ENCODE peak calls at places on chromosomes 7 and 10, in four cellular contexts. Z is CD8-positive, alpha-beta memory T cell; S is naive thymus-derived CD4-positive, alpha-beta T cell; B is small intestine. X is an unnamed sample.

GRCh38 chr10:102796407-102797176 is 40.6 kb downstream of the CYP17A1 start:
- DNase-seq in Z (peak; percentile 56), S (peak; percentile 9), B (no peak), X (no peak)

GRCh38 chr7:148385009-148385682 is 205.4 kb upstream of the C7orf33 start:
- DNase-seq in Z (no peak), S (no peak), B (no peak), X (no peak)

GRCh38 chr7:22582860-22583640 is 83.1 kb upstream of the STEAP1B start:
- DNase-seq in Z (no peak), S (no peak), B (peak; percentile 77), X (no peak)

GRCh38 chr10:2933924-2934323 is 133.4 kb upstream of the PFKP start:
- DNase-seq in Z (no peak), S (no peak), B (no peak), X (no peak)

GRCh38 chr7:92785923-92786322 is 50.5 kb downstream of the CDK6 start:
- DNase-seq in Z (no peak), S (no peak), B (no peak), X (no peak)

GRCh38 chr7:2594599-2594998 is 35.8 kb downstream of the IQCE start:
- DNase-seq in Z (no peak), S (no peak), B (no peak), X (no peak)

GRCh38 chr10:50513956-50514355 is 109.8 kb downstream of the SGMS1 start:
- DNase-seq in Z (no peak), S (no peak), B (no peak), X (no peak)

GRCh38 chr10:106711313-106711906 is 453.1 kb downstream of the SORCS1 start:
- DNase-seq in Z (no peak), S (no peak), B (peak; percentile 15), X (peak; percentile 60)

GRCh38 chr7:151351967-151352366 is 10.4 kb downstream of the NUB1 start:
- DNase-seq in Z (peak; percentile 79), S (peak; percentile 77), B (peak; percentile 43), X (peak; percentile 96)

GRCh38 chr7:47197508-47197907 is 384.4 kb downstream of the TNS3 start:
- DNase-seq in Z (no peak), S (no peak), B (no peak), X (no peak)

GRCh38 chr10:86663046-86663345 is 5.3 kb upstream of the LDB3 start:
- DNase-seq in Z (no peak), S (no peak), B (no peak), X (no peak)

GRCh38 chr7:104045183-104045582 is 55.7 kb upstream of the RELN start:
- DNase-seq in Z (no peak), S (no peak), B (no peak), X (no peak)

GRCh38 chr7:37446371-37446770 is 2.3 kb downstream of the ELMO1 start:
- DNase-seq in Z (no peak), S (no peak), B (no peak), X (no peak)

GRCh38 chr10:124535731-124536495 is 74.3 kb downstream of the LHPP start:
- DNase-seq in Z (no peak), S (no peak), B (no peak), X (no peak)

GRCh38 chr10:119348106-119348505 is 140.7 kb downstream of the GRK5 start:
- DNase-seq in Z (no peak), S (no peak), B (no peak), X (no peak)

GRCh38 chr7:24851791-24852190 is 94.5 kb upstream of the GSDME start:
- DNase-seq in Z (no peak), S (no peak), B (no peak), X (peak; percentile 15)

GRCh38 chr10:102775973-102776669 is 32.4 kb downstream of the WBP1L start:
- DNase-seq in Z (no peak), S (peak; percentile 48), B (no peak), X (peak; percentile 82)

GRCh38 chr10:46520381-46520780 is 36.1 kb downstream of the GPRIN2 start:
- DNase-seq in Z (peak; percentile 47), S (no peak), B (no peak), X (no peak)

GRCh38 chr7:30285067-30285530 is 702 bp downstream of the ZNRF2 start:
- DNase-seq in Z (peak; percentile 58), S (no peak), B (peak; percentile 52), X (no peak)

GRCh38 chr7:151632750-151633515 is 113.2 kb upstream of the RHEB start:
- DNase-seq in Z (peak; percentile 71), S (peak; percentile 60), B (peak; percentile 70), X (no peak)

GRCh38 chr10:69936091-69936490 is 116.6 kb upstream of the MACROH2A2 start:
- DNase-seq in Z (no peak), S (no peak), B (no peak), X (no peak)

GRCh38 chr10:11535376-11535959 is 76.0 kb downstream of the USP6NL start:
- DNase-seq in Z (no peak), S (no peak), B (no peak), X (no peak)

GRCh38 chr7:55144333-55144954 is 125.6 kb downstream of the EGFR start:
- DNase-seq in Z (no peak), S (no peak), B (no peak), X (peak; percentile 14)

GRCh38 chr10:113849140-113849803 is 4.6 kb downstream of the DCLRE1A start:
- DNase-seq in Z (no peak), S (no peak), B (no peak), X (no peak)

GRCh38 chr10:361203-362135 is 226.2 kb downstream of the ZMYND11 start:
- DNase-seq in Z (no peak), S (no peak), B (no peak), X (no peak)

GRCh38 chr10:70866424-70866823 is 21.9 kb downstream of the PCBD1 start:
- DNase-seq in Z (no peak), S (no peak), B (no peak), X (no peak)

GRCh38 chr10:11547111-11547625 is 64.3 kb downstream of the USP6NL start:
- DNase-seq in Z (no peak), S (no peak), B (no peak), X (no peak)

GRCh38 chr10:90227259-90227658 is 525.9 kb downstream of the KIF20B start:
- DNase-seq in Z (no peak), S (no peak), B (no peak), X (peak; percentile 85)

GRCh38 chr7:11701829-11702560 is 130.0 kb downstream of the THSD7A start:
- DNase-seq in Z (no peak), S (no peak), B (no peak), X (no peak)

GRCh38 chr7:142770720-142771352 is at the start of gene PRSS2:
- DNase-seq in Z (no peak), S (no peak), B (no peak), X (no peak)

GRCh38 chr7:67809586-67809985 is 813.0 kb downstream of the TYW1 start:
- DNase-seq in Z (no peak), S (no peak), B (no peak), X (no peak)

GRCh38 chr7:152344253-152344652 is 91.5 kb downstream of the KMT2C start:
- DNase-seq in Z (no peak), S (no peak), B (no peak), X (no peak)

GRCh38 chr10:129972145-129972965 is 8.3 kb upstream of the EBF3 start:
- DNase-seq in Z (no peak), S (no peak), B (no peak), X (no peak)

GRCh38 chr10:99433378-99434020 is 3.1 kb upstream of the GOT1 start:
- DNase-seq in Z (no peak), S (no peak), B (peak; percentile 23), X (no peak)

GRCh38 chr7:2805213-2806003 is 38.7 kb downstream of the GNA12 start:
- DNase-seq in Z (no peak), S (no peak), B (no peak), X (no peak)

GRCh38 chr7:118946283-118946682 is 721.8 kb downstream of the ANKRD7 start:
- DNase-seq in Z (no peak), S (no peak), B (no peak), X (no peak)

GRCh38 chr10:132496360-132497082 is 41.1 kb upstream of the INPP5A start:
- DNase-seq in Z (no peak), S (no peak), B (no peak), X (no peak)
- H3K4me3 ChIP-seq in Z (no peak overlapping the region), S (no peak overlapping the region), B (no peak overlapping the region), X (no peak overlapping the region)

GRCh38 chr7:35605760-35606159 is 89.2 kb downstream of the HERPUD2 start:
- DNase-seq in Z (no peak), S (no peak), B (no peak), X (no peak)
- H3K4me3 ChIP-seq in Z (no peak overlapping the region), S (no peak overlapping the region), B (no peak overlapping the region), X (no peak overlapping the region)

GRCh38 chr10:95759233-95759826 is 3.4 kb downstream of the ENTPD1 start:
- DNase-seq in Z (no peak), S (no peak), B (no peak), X (no peak)

GRCh38 chr10:95755511-95756004 is 405 bp upstream of the ENTPD1 start:
- DNase-seq in Z (no peak), S (no peak), B (peak; percentile 78), X (no peak)

GRCh38 chr10:95758351-95759025 is 2.5 kb downstream of the ENTPD1 start:
- DNase-seq in Z (no peak), S (no peak), B (no peak), X (no peak)

GRCh38 chr10:95756796-95757657 is 1.1 kb downstream of the ENTPD1 start:
- DNase-seq in Z (no peak), S (no peak), B (no peak), X (no peak)

GRCh38 chr10:95756061-95756751 is at the start of gene ENTPD1:
- DNase-seq in Z (no peak), S (no peak), B (no peak), X (no peak)
- H3K4me3 ChIP-seq in Z (no peak within 1 kb of the TSS), S (no peak within 1 kb of the TSS), B (peak within 1 kb of the TSS; percentile 33), X (no peak within 1 kb of the TSS)

GRCh38 chr10:79140906-79141305 is 72.1 kb downstream of the ZMIZ1 start:
- DNase-seq in Z (no peak), S (no peak), B (no peak), X (no peak)

GRCh38 chr10:79138449-79139123 is 69.8 kb downstream of the ZMIZ1 start:
- DNase-seq in Z (no peak), S (no peak), B (no peak), X (no peak)

GRCh38 chr10:79140083-79140793 is 71.5 kb downstream of the ZMIZ1 start:
- DNase-seq in Z (no peak), S (no peak), B (no peak), X (no peak)

GRCh38 chr10:79137826-79138225 is 69.1 kb downstream of the ZMIZ1 start:
- DNase-seq in Z (peak; percentile 58), S (no peak), B (no peak), X (peak; percentile 95)

GRCh38 chr10:79139124-79139835 is 70.5 kb downstream of the ZMIZ1 start:
- DNase-seq in Z (no peak), S (no peak), B (no peak), X (no peak)
- H3K4me3 ChIP-seq in Z (no peak overlapping the region), S (no peak overlapping the region), B (no peak overlapping the region), X (no peak overlapping the region)

GRCh38 chr7:101363196-101363733 is 590 bp downstream of the COL26A1 start:
- DNase-seq in Z (no peak), S (no peak), B (no peak), X (no peak)
- H3K4me3 ChIP-seq in Z (peak overlapping the region; percentile 45), S (peak overlapping the region; percentile 63), B (peak overlapping the region; percentile 27), X (no peak overlapping the region)

GRCh38 chr7:114923403-114923713 is 1.5 kb downstream of the MDFIC start:
- DNase-seq in Z (no peak), S (no peak), B (no peak), X (no peak)
- H3K4me3 ChIP-seq in Z (peak overlapping the region; percentile 82), S (peak overlapping the region; percentile 80), B (peak overlapping the region; percentile 77), X (no peak overlapping the region)

GRCh38 chr7:128741491-128741890 is 2.3 kb downstream of the CALU start:
- DNase-seq in Z (no peak), S (no peak), B (no peak), X (no peak)
- H3K4me3 ChIP-seq in Z (no peak overlapping the region), S (no peak overlapping the region), B (no peak overlapping the region), X (no peak overlapping the region)

X was measured in Jurkat, Clone E6-1.